ENCODE peak calls at places on chromosomes 3 and 15, in seven cellular contexts. R is H1, W is HCT116, M is HepG2, Y is GM12878, L is K562, I is SK-N-SH. A is an unnamed sample.

GRCh38 chr15:51227967-51228783 is 110.2 kb downstream of the CYP19A1 start:
- DNase-seq in R (peak; percentile 7), W (peak; percentile 54), M (peak; percentile 24), Y (peak; percentile 76), L (peak; percentile 74), I (no peak), A (peak; percentile 7)

GRCh38 chr3:4571690-4572334 is 78.7 kb downstream of the ITPR1 start:
- DNase-seq in R (no peak), W (no peak), M (peak; percentile 69), Y (no peak), L (no peak), I (no peak), A (no peak)

GRCh38 chr15:61974759-61975158 is 85.5 kb downstream of the VPS13C start:
- DNase-seq in R (no peak), W (peak; percentile 8), M (no peak), Y (no peak), L (no peak), I (no peak), A (peak; percentile 13)

GRCh38 chr3:171569571-171570132 is 109.4 kb upstream of the TNIK start:
- DNase-seq in R (no peak), W (no peak), M (no peak), Y (no peak), L (peak; percentile 23), I (no peak), A (peak; percentile 49)

GRCh38 chr15:74808073-74808839 is 4.4 kb upstream of the LMAN1L start:
- DNase-seq in R (no peak), W (no peak), M (no peak), Y (no peak), L (no peak), I (no peak), A (no peak)

GRCh38 chr15:56568466-56569167 is 103.7 kb upstream of the MNS1 start:
- DNase-seq in R (no peak), W (no peak), M (no peak), Y (no peak), L (no peak), I (no peak), A (no peak)

GRCh38 chr3:135896613-135897012 is 68.9 kb upstream of the PPP2R3A start:
- DNase-seq in R (no peak), W (no peak), M (no peak), Y (no peak), L (no peak), I (no peak), A (no peak)

GRCh38 chr15:64874131-64874530 is 32.4 kb downstream of the PLEKHO2 start:
- DNase-seq in R (no peak), W (no peak), M (no peak), Y (no peak), L (no peak), I (no peak), A (no peak)

GRCh38 chr3:112647122-112647521 is 6.2 kb upstream of the CCDC80 start:
- DNase-seq in R (no peak), W (no peak), M (peak; percentile 29), Y (no peak), L (no peak), I (no peak), A (peak; percentile 90)

GRCh38 chr15:83365370-83365938 is 81.0 kb upstream of the BNC1 start:
- DNase-seq in R (no peak), W (peak; percentile 16), M (no peak), Y (no peak), L (no peak), I (peak; percentile 55), A (no peak)

GRCh38 chr3:156389151-156389760 is 165.7 kb downstream of the SSR3 start:
- DNase-seq in R (no peak), W (no peak), M (no peak), Y (no peak), L (no peak), I (no peak), A (no peak)

GRCh38 chr3:42702066-42702951 is at the start of gene HHATL:
- DNase-seq in R (no peak), W (no peak), M (no peak), Y (no peak), L (no peak), I (peak; percentile 32), A (no peak)

GRCh38 chr3:157086053-157086761 is 73.7 kb downstream of the CCNL1 start:
- DNase-seq in R (no peak), W (no peak), M (no peak), Y (no peak), L (no peak), I (no peak), A (no peak)

GRCh38 chr3:175224051-175224450 is 364.9 kb downstream of the NAALADL2 start:
- DNase-seq in R (no peak), W (peak; percentile 15), M (peak; percentile 1), Y (no peak), L (no peak), I (no peak), A (no peak)

GRCh38 chr3:155634121-155634719 is 110.7 kb downstream of the PLCH1 start:
- DNase-seq in R (no peak), W (no peak), M (no peak), Y (no peak), L (no peak), I (no peak), A (no peak)

GRCh38 chr3:81242871-81243270 is 518.6 kb downstream of the GBE1 start:
- DNase-seq in R (no peak), W (no peak), M (peak; percentile 3), Y (no peak), L (no peak), I (peak; percentile 13), A (peak; percentile 56)

GRCh38 chr15:90633361-90633760 is 83.8 kb upstream of the BLM start:
- DNase-seq in R (no peak), W (no peak), M (no peak), Y (no peak), L (no peak), I (no peak), A (no peak)

GRCh38 chr3:14439501-14440167 is 37.2 kb downstream of the SLC6A6 start:
- DNase-seq in R (no peak), W (no peak), M (no peak), Y (no peak), L (peak; percentile 78), I (peak; percentile 87), A (no peak)

GRCh38 chr15:65275728-65276126 is 11.0 kb downstream of the PARP16 start:
- DNase-seq in R (no peak), W (no peak), M (peak; percentile 74), Y (no peak), L (peak; percentile 42), I (no peak), A (no peak)

GRCh38 chr15:69351333-69351732 is 52.6 kb downstream of the PAQR5 start:
- DNase-seq in R (no peak), W (no peak), M (no peak), Y (no peak), L (no peak), I (no peak), A (no peak)
- TF ChIP-seq JUND in R (no peak), W (no peak), M (no peak), Y (no peak), L (no peak), I (no peak), A (no peak)

GRCh38 chr3:111035316-111035715 is 36.3 kb upstream of the NECTIN3 start:
- DNase-seq in R (no peak), W (no peak), M (no peak), Y (no peak), L (no peak), I (no peak), A (no peak)

GRCh38 chr3:111035896-111036295 is 35.7 kb upstream of the NECTIN3 start:
- DNase-seq in R (no peak), W (no peak), M (no peak), Y (no peak), L (no peak), I (no peak), A (no peak)

GRCh38 chr3:111033470-111034108 is 38.0 kb upstream of the NECTIN3 start:
- DNase-seq in R (no peak), W (no peak), M (no peak), Y (no peak), L (no peak), I (no peak), A (no peak)

GRCh38 chr3:111031538-111031937 is 40.1 kb upstream of the NECTIN3 start:
- DNase-seq in R (no peak), W (no peak), M (no peak), Y (no peak), L (no peak), I (no peak), A (no peak)

DNA sequence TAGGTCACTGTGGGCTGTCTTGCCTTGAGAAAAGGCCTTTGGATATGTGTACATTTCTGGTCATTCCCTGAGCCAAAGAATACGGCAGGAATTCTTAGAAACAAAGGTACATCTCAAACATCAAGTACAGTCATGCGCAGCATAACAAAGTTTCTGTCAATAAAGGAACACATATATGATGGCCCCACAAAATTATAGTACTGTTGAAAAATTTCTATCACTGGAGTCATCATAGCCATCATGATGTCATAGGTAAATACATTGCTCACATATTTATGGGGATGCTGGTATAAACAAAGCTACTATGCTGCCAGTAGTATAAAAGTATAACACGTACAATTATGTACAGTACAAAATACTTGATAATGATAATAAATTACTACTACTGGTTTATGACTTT is 38.9 kb upstream of the NECTIN3 start:
- DNase-seq in R (no peak), W (no peak), M (no peak), Y (no peak), L (no peak), I (no peak), A (peak; percentile 6)
- TF ChIP-seq JUND in R (no peak), W (no peak), M (no peak), Y (no peak), L (no peak), I (no peak), A (no peak)

GRCh38 chr3:196163687-196164493 is 47.3 kb downstream of the ZDHHC19 start:
- DNase-seq in R (no peak), W (no peak), M (peak; percentile 57), Y (no peak), L (no peak), I (peak; percentile 58), A (no peak)

GRCh38 chr3:196163212-196163611 is 48.0 kb downstream of the ZDHHC19 start:
- DNase-seq in R (no peak), W (no peak), M (no peak), Y (no peak), L (no peak), I (no peak), A (no peak)

GRCh38 chr3:196159526-196159925 is 51.7 kb downstream of the ZDHHC19 start:
- DNase-seq in R (no peak), W (no peak), M (no peak), Y (no peak), L (no peak), I (no peak), A (no peak)

GRCh38 chr3:196162679-196163078 is 48.5 kb downstream of the ZDHHC19 start:
- DNase-seq in R (no peak), W (no peak), M (no peak), Y (no peak), L (no peak), I (no peak), A (no peak)

GRCh38 chr3:196159952-196160804 is 51.0 kb downstream of the ZDHHC19 start:
- DNase-seq in R (no peak), W (no peak), M (no peak), Y (peak; percentile 72), L (peak; percentile 62), I (no peak), A (no peak)
- TF ChIP-seq JUND in R (no peak), W (no peak), M (no peak), Y (no peak), L (peak; percentile 11), I (no peak), A (no peak)

DNA sequence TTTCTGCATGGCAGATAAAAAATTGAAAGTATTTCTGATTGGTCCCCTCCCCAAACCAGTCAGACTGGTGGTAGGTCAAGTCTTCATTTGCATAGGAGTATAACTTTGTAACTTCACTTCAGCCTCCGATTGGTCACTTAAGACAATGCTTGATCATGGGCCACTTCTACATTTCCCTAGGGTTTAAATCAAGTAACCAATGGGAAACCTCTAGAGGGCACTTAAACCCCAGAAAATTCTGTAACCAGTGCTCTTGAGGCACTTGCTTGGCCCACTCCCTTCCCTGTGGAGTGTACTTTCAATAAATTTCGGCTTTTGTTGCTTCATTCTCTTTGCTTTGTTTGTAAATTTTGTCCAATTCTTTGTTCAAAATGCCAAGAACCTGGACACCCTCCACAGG is 225.5 kb downstream of the ARPP21 start:
- DNase-seq in R (peak; percentile 2), W (no peak), M (no peak), Y (no peak), L (no peak), I (no peak), A (peak; percentile 34)
- TF ChIP-seq JUND in R (no peak), W (no peak), M (no peak), Y (no peak), L (no peak), I (no peak), A (no peak)

A was measured in T47D.